ENCODE peak calls at places on chromosomes 1 and 21, in eight cellular contexts. One of them, this sample, is unnamed. For H3K36me3, the result is how much of the 10 kb centered on the place peaks cover.

GRCh38 chr1:100860397-100860991 is 34.1 kb downstream of the EXTL2 start:
- DNase-seq in lower lobe of right lung: no peak
- DNase-seq in keratinocyte: no peak
- DNase-seq in hepatocyte: no peak
- DNase-seq in pancreas: no peak
- DNase-seq in transverse colon: no peak
- DNase-seq in Caco-2: no peak
- DNase-seq in K562: no peak
- DNase-seq in this sample: peak

GRCh38 chr1:212415107-212415841 is 588 bp upstream of the PACC1 start:
- DNase-seq in pancreas: no peak
- DNase-seq in Caco-2: no peak
- DNase-seq in transverse colon: no peak
- DNase-seq in keratinocyte: no peak
- DNase-seq in hepatocyte: no peak
- DNase-seq in lower lobe of right lung: no peak
- DNase-seq in K562: peak
- DNase-seq in this sample: no peak

GRCh38 chr21:34923626-34924025 is 125.5 kb downstream of the RUNX1 start:
- DNase-seq in hepatocyte: no peak
- DNase-seq in lower lobe of right lung: no peak
- DNase-seq in Caco-2: no peak
- DNase-seq in transverse colon: no peak
- DNase-seq in pancreas: no peak
- DNase-seq in keratinocyte: no peak
- DNase-seq in K562: no peak
- DNase-seq in this sample: no peak

GRCh38 chr1:113226118-113226517 is 153.1 kb downstream of the LRIG2 start:
- DNase-seq in transverse colon: peak
- DNase-seq in Caco-2: no peak
- DNase-seq in K562: no peak
- DNase-seq in hepatocyte: no peak
- DNase-seq in pancreas: no peak
- DNase-seq in lower lobe of right lung: no peak
- DNase-seq in keratinocyte: no peak
- DNase-seq in this sample: no peak

GRCh38 chr1:2389644-2390043 is 1.7 kb downstream of the MORN1 start:
- DNase-seq in K562: no peak
- DNase-seq in Caco-2: no peak
- DNase-seq in hepatocyte: no peak
- DNase-seq in pancreas: no peak
- DNase-seq in keratinocyte: no peak
- DNase-seq in lower lobe of right lung: no peak
- DNase-seq in transverse colon: no peak
- DNase-seq in this sample: no peak

GRCh38 chr1:230681599-230681998 is 32.3 kb downstream of the AGT start:
- DNase-seq in Caco-2: no peak
- DNase-seq in pancreas: peak
- DNase-seq in lower lobe of right lung: no peak
- DNase-seq in hepatocyte: peak
- DNase-seq in K562: peak
- DNase-seq in keratinocyte: peak
- DNase-seq in transverse colon: no peak
- DNase-seq in this sample: peak

GRCh38 chr1:179141592-179142244 is 59.8 kb downstream of the TOR3A start:
- DNase-seq in keratinocyte: no peak
- DNase-seq in K562: peak
- DNase-seq in hepatocyte: no peak
- DNase-seq in pancreas: no peak
- DNase-seq in transverse colon: no peak
- DNase-seq in lower lobe of right lung: no peak
- DNase-seq in Caco-2: no peak
- DNase-seq in this sample: peak

GRCh38 chr1:160032165-160032827 is 506 bp upstream of the PIGM start:
- DNase-seq in transverse colon: peak
- DNase-seq in hepatocyte: no peak
- DNase-seq in Caco-2: peak
- DNase-seq in lower lobe of right lung: no peak
- DNase-seq in K562: peak
- DNase-seq in pancreas: no peak
- DNase-seq in keratinocyte: no peak
- DNase-seq in this sample: peak

GRCh38 chr21:45972353-45972715 is 9.2 kb upstream of the COL6A1 start:
- DNase-seq in lower lobe of right lung: peak
- DNase-seq in K562: no peak
- DNase-seq in hepatocyte: peak
- DNase-seq in keratinocyte: no peak
- DNase-seq in Caco-2: no peak
- DNase-seq in pancreas: no peak
- DNase-seq in transverse colon: peak
- DNase-seq in this sample: no peak

GRCh38 chr1:91699339-91699970 is 186.5 kb downstream of the TGFBR3 start:
- DNase-seq in K562: no peak
- DNase-seq in lower lobe of right lung: no peak
- DNase-seq in pancreas: peak
- DNase-seq in transverse colon: no peak
- DNase-seq in Caco-2: no peak
- DNase-seq in hepatocyte: no peak
- DNase-seq in keratinocyte: no peak
- DNase-seq in this sample: no peak

GRCh38 chr1:86195281-86195680 is 38.7 kb upstream of the COL24A1 start:
- DNase-seq in keratinocyte: no peak
- DNase-seq in Caco-2: no peak
- DNase-seq in K562: no peak
- DNase-seq in transverse colon: no peak
- DNase-seq in hepatocyte: no peak
- DNase-seq in pancreas: no peak
- DNase-seq in lower lobe of right lung: no peak
- DNase-seq in this sample: no peak

GRCh38 chr1:223706077-223706988 is 6.0 kb upstream of the CAPN2 start:
- DNase-seq in pancreas: no peak
- DNase-seq in Caco-2: no peak
- DNase-seq in transverse colon: peak
- DNase-seq in lower lobe of right lung: no peak
- DNase-seq in K562: no peak
- DNase-seq in keratinocyte: no peak
- DNase-seq in hepatocyte: peak
- DNase-seq in this sample: peak

GRCh38 chr1:207815913-207816312 is 64.1 kb downstream of the CD46 start:
- DNase-seq in Caco-2: no peak
- DNase-seq in keratinocyte: no peak
- DNase-seq in lower lobe of right lung: no peak
- DNase-seq in K562: peak
- DNase-seq in hepatocyte: no peak
- DNase-seq in pancreas: no peak
- DNase-seq in transverse colon: no peak
- DNase-seq in this sample: peak

GRCh38 chr1:97247196-97247595 is 525.6 kb downstream of the PTBP2 start:
- DNase-seq in Caco-2: no peak
- DNase-seq in keratinocyte: no peak
- DNase-seq in pancreas: no peak
- DNase-seq in hepatocyte: no peak
- DNase-seq in K562: no peak
- DNase-seq in transverse colon: no peak
- DNase-seq in lower lobe of right lung: no peak
- DNase-seq in this sample: no peak

GRCh38 chr1:97254731-97255463 is 533.3 kb downstream of the PTBP2 start:
- DNase-seq in K562: no peak
- DNase-seq in transverse colon: no peak
- DNase-seq in lower lobe of right lung: no peak
- DNase-seq in keratinocyte: no peak
- DNase-seq in Caco-2: no peak
- DNase-seq in pancreas: no peak
- DNase-seq in hepatocyte: no peak
- DNase-seq in this sample: no peak

GRCh38 chr1:97258597-97258996 is 537.0 kb downstream of the PTBP2 start:
- DNase-seq in hepatocyte: no peak
- DNase-seq in pancreas: no peak
- DNase-seq in transverse colon: no peak
- DNase-seq in keratinocyte: no peak
- DNase-seq in Caco-2: no peak
- DNase-seq in K562: no peak
- DNase-seq in lower lobe of right lung: no peak
- DNase-seq in this sample: no peak

GRCh38 chr1:97252076-97252475 is 530.5 kb downstream of the PTBP2 start:
- DNase-seq in K562: no peak
- DNase-seq in hepatocyte: no peak
- DNase-seq in keratinocyte: no peak
- DNase-seq in Caco-2: no peak
- DNase-seq in transverse colon: no peak
- DNase-seq in pancreas: peak
- DNase-seq in lower lobe of right lung: no peak
- DNase-seq in this sample: peak

GRCh38 chr1:97252925-97253324 is 531.3 kb downstream of the PTBP2 start:
- DNase-seq in lower lobe of right lung: no peak
- DNase-seq in keratinocyte: no peak
- DNase-seq in K562: no peak
- DNase-seq in pancreas: no peak
- DNase-seq in Caco-2: no peak
- DNase-seq in hepatocyte: no peak
- DNase-seq in transverse colon: no peak
- DNase-seq in this sample: no peak
- TF ChIP-seq CTCF in lower lobe of right lung: no peak
- TF ChIP-seq CTCF in keratinocyte: no peak
- TF ChIP-seq CTCF in K562: no peak
- TF ChIP-seq CTCF in pancreas: no peak
- TF ChIP-seq CTCF in Caco-2: no peak
- TF ChIP-seq CTCF in hepatocyte: no peak
- TF ChIP-seq CTCF in transverse colon: no peak
- TF ChIP-seq CTCF in this sample: no peak

DNA sequence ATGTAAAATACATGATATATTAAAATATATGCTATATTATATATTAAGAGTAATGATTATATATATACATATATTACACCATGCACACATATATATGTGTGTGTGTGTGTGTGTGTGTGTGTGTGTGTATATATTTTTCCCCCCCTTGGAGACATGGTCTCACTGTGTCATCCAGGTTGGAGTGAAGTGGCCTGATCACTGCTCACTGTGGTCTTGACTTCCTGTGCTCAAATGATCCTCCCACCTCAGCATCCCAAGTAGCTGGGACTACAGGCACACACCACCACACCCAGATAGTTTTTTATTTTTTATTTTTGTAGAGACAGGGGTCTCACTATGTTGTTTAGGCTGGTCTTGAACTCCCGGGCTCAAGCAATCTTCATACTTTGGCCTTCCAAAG is 54.4 kb upstream of the RBM34 start:
- DNase-seq in lower lobe of right lung: no peak
- DNase-seq in keratinocyte: no peak
- DNase-seq in K562: no peak
- DNase-seq in hepatocyte: no peak
- DNase-seq in Caco-2: no peak
- DNase-seq in transverse colon: no peak
- DNase-seq in pancreas: no peak
- DNase-seq in this sample: no peak
- H3K36me3 ChIP-seq in lower lobe of right lung: half or more
- H3K36me3 ChIP-seq in keratinocyte: under half
- H3K36me3 ChIP-seq in K562: half or more
- H3K36me3 ChIP-seq in hepatocyte: under half
- H3K36me3 ChIP-seq in Caco-2: under half
- H3K36me3 ChIP-seq in transverse colon: under half
- H3K36me3 ChIP-seq in pancreas: under half
- H3K36me3 ChIP-seq in this sample: under half

GRCh38 chr21:38400195-38400695 is 98.0 kb downstream of the ERG start:
- DNase-seq in hepatocyte: no peak
- DNase-seq in transverse colon: no peak
- DNase-seq in Caco-2: no peak
- DNase-seq in keratinocyte: no peak
- DNase-seq in pancreas: no peak
- DNase-seq in K562: no peak
- DNase-seq in lower lobe of right lung: no peak
- DNase-seq in this sample: no peak

GRCh38 chr21:38401527-38401926 is 96.8 kb downstream of the ERG start:
- DNase-seq in hepatocyte: no peak
- DNase-seq in pancreas: no peak
- DNase-seq in keratinocyte: no peak
- DNase-seq in lower lobe of right lung: no peak
- DNase-seq in K562: no peak
- DNase-seq in transverse colon: no peak
- DNase-seq in Caco-2: no peak
- DNase-seq in this sample: no peak

GRCh38 chr21:38402291-38402690 is 96.0 kb downstream of the ERG start:
- DNase-seq in lower lobe of right lung: no peak
- DNase-seq in transverse colon: no peak
- DNase-seq in keratinocyte: peak
- DNase-seq in pancreas: no peak
- DNase-seq in hepatocyte: no peak
- DNase-seq in K562: no peak
- DNase-seq in Caco-2: no peak
- DNase-seq in this sample: no peak

GRCh38 chr21:38402795-38403194 is 95.5 kb downstream of the ERG start:
- DNase-seq in Caco-2: no peak
- DNase-seq in keratinocyte: no peak
- DNase-seq in lower lobe of right lung: no peak
- DNase-seq in pancreas: no peak
- DNase-seq in K562: no peak
- DNase-seq in hepatocyte: no peak
- DNase-seq in transverse colon: no peak
- DNase-seq in this sample: no peak

GRCh38 chr21:38404134-38404533 is 94.1 kb downstream of the ERG start:
- DNase-seq in K562: no peak
- DNase-seq in transverse colon: no peak
- DNase-seq in keratinocyte: no peak
- DNase-seq in Caco-2: no peak
- DNase-seq in hepatocyte: no peak
- DNase-seq in pancreas: no peak
- DNase-seq in lower lobe of right lung: no peak
- DNase-seq in this sample: no peak
- TF ChIP-seq CTCF in K562: no peak
- TF ChIP-seq CTCF in transverse colon: no peak
- TF ChIP-seq CTCF in keratinocyte: peak
- TF ChIP-seq CTCF in Caco-2: no peak
- TF ChIP-seq CTCF in hepatocyte: no peak
- TF ChIP-seq CTCF in pancreas: no peak
- TF ChIP-seq CTCF in lower lobe of right lung: no peak
- TF ChIP-seq CTCF in this sample: no peak

GRCh38 chr1:237042467-237042891 is 495 bp downstream of the RYR2 start:
- DNase-seq in Caco-2: no peak
- DNase-seq in hepatocyte: peak
- DNase-seq in lower lobe of right lung: no peak
- DNase-seq in pancreas: no peak
- DNase-seq in keratinocyte: no peak
- DNase-seq in transverse colon: no peak
- DNase-seq in K562: no peak
- DNase-seq in this sample: no peak
- H3K36me3 ChIP-seq in Caco-2: under half
- H3K36me3 ChIP-seq in hepatocyte: under half
- H3K36me3 ChIP-seq in lower lobe of right lung: under half
- H3K36me3 ChIP-seq in pancreas: under half
- H3K36me3 ChIP-seq in keratinocyte: under half
- H3K36me3 ChIP-seq in transverse colon: under half
- H3K36me3 ChIP-seq in K562: under half
- H3K36me3 ChIP-seq in this sample: under half

This sample was measured in bronchial epithelial cell.